ENCODE peak calls at places on chromosomes 3 and 15, in five cellular contexts. S is RPMI7951, Y is immature natural killer cell, C is neural crest cell, I is GM19239. J is an unnamed sample.

GRCh38 chr3:18121020-18121419 is 304.1 kb downstream of the SATB1 start:
- DNase-seq in S (no peak), Y (no peak), C (no peak), I (no peak), J (no peak)

GRCh38 chr3:27079427-27080105 is 289.6 kb downstream of the NEK10 start:
- DNase-seq in S (peak), Y (no peak), C (no peak), I (no peak), J (no peak)

GRCh38 chr15:98232761-98233160 is 272.3 kb downstream of the ARRDC4 start:
- DNase-seq in S (no peak), Y (no peak), C (no peak), I (no peak), J (no peak)

GRCh38 chr3:119490153-119490552 is 8.2 kb upstream of the TIMMDC1 start:
- DNase-seq in S (no peak), Y (no peak), C (no peak), I (no peak), J (no peak)

GRCh38 chr3:39637807-39638206 is 170.3 kb downstream of the MOBP start:
- DNase-seq in S (peak), Y (no peak), C (no peak), I (no peak), J (no peak)

GRCh38 chr15:93121089-93121488 is 32.1 kb upstream of the RGMA start:
- DNase-seq in S (no peak), Y (no peak), C (no peak), I (no peak), J (peak)

GRCh38 chr15:63945838-63946298 is 100.4 kb downstream of the DAPK2 start:
- DNase-seq in S (peak), Y (no peak), C (no peak), I (no peak), J (no peak)

GRCh38 chr3:49020335-49021212 is 1.3 kb upstream of the NDUFAF3 start:
- DNase-seq in S (peak), Y (no peak), C (no peak), I (no peak), J (peak)

GRCh38 chr3:49916686-49917085 is 12.9 kb downstream of the MON1A start:
- DNase-seq in S (no peak), Y (no peak), C (no peak), I (no peak), J (no peak)

GRCh38 chr3:4493931-4494806 is 1.0 kb downstream of the ITPR1 start:
- DNase-seq in S (peak), Y (peak), C (peak), I (no peak), J (no peak)

GRCh38 chr3:77475545-77475944 is 435.6 kb downstream of the ROBO2 start:
- DNase-seq in S (no peak), Y (no peak), C (no peak), I (no peak), J (no peak)

GRCh38 chr15:33032053-33032452 is 162.5 kb downstream of the FMN1 start:
- DNase-seq in S (peak), Y (no peak), C (no peak), I (no peak), J (no peak)

GRCh38 chr3:20060924-20061323 is 20.7 kb downstream of the KAT2B start:
- DNase-seq in S (no peak), Y (peak), C (no peak), I (no peak), J (no peak)

GRCh38 chr3:72906154-72906553 is 18.3 kb downstream of the GXYLT2 start:
- DNase-seq in S (no peak), Y (no peak), C (no peak), I (no peak), J (no peak)

GRCh38 chr3:69770219-69770618 is 31.0 kb downstream of the MITF start:
- DNase-seq in S (peak), Y (no peak), C (no peak), I (no peak), J (no peak)

GRCh38 chr15:61702224-61703120 is 357.8 kb downstream of the VPS13C start:
- DNase-seq in S (no peak), Y (no peak), C (no peak), I (no peak), J (peak)

GRCh38 chr3:100103558-100104441 is 10.5 kb downstream of the FILIP1L start:
- DNase-seq in S (peak), Y (no peak), C (no peak), I (peak), J (no peak)

GRCh38 chr3:133827684-133828083 is 22.1 kb downstream of the SRPRB start:
- DNase-seq in S (no peak), Y (no peak), C (no peak), I (no peak), J (no peak)

GRCh38 chr3:194322701-194323174 is 28.4 kb downstream of the CPN2 start:
- DNase-seq in S (peak), Y (no peak), C (no peak), I (no peak), J (no peak)

GRCh38 chr15:81336568-81336967 is 12.6 kb upstream of the STARD5 start:
- DNase-seq in S (peak), Y (peak), C (no peak), I (peak), J (no peak)

GRCh38 chr15:63070681-63071129 is 28.2 kb downstream of the TPM1 start:
- DNase-seq in S (peak), Y (no peak), C (no peak), I (no peak), J (no peak)